ENCODE peak calls at places on chromosome 9, in eight cellular contexts. C, I, Z, S, L, M, N and X are unnamed samples.

GRCh38 chr9:133962341-133962740 is 29.8 kb downstream of the VAV2 start:
- DNase-seq in C (no peak), I (no peak), Z (no peak), S (no peak), L (no peak), M (no peak), N (no peak), X (no peak)

GRCh38 chr9:71944754-71945409 is 33.4 kb downstream of the C9orf85 start:
- DNase-seq in C (no peak), I (no peak), Z (peak; percentile 45), S (no peak), L (no peak), M (no peak), N (no peak), X (no peak)

GRCh38 chr9:133973111-133973790 is 18.9 kb downstream of the VAV2 start:
- DNase-seq in C (no peak), I (no peak), Z (no peak), S (peak; percentile 60), L (no peak), M (no peak), N (no peak), X (no peak)

GRCh38 chr9:72728031-72728770 is 206.8 kb downstream of the TMC1 start:
- DNase-seq in C (no peak), I (peak; percentile 25), Z (no peak), S (no peak), L (no peak), M (no peak), N (no peak), X (no peak)

GRCh38 chr9:117191504-117192375 is 223.1 kb downstream of the ASTN2 start:
- DNase-seq in C (no peak), I (no peak), Z (no peak), S (no peak), L (no peak), M (no peak), N (no peak), X (no peak)

GRCh38 chr9:101453776-101454570 is 18.4 kb upstream of the ALDOB start:
- DNase-seq in C (no peak), I (no peak), Z (no peak), S (no peak), L (no peak), M (no peak), N (no peak), X (no peak)

GRCh38 chr9:130240410-130241197 is 25.0 kb upstream of the HMCN2 start:
- DNase-seq in C (peak; percentile 71), I (peak; percentile 82), Z (peak; percentile 48), S (peak; percentile 53), L (peak; percentile 87), M (no peak), N (peak; percentile 54), X (no peak)

GRCh38 chr9:93117924-93118862 is 15.9 kb downstream of the NINJ1 start:
- DNase-seq in C (no peak), I (no peak), Z (no peak), S (no peak), L (no peak), M (peak; percentile 41), N (no peak), X (no peak)

GRCh38 chr9:36092509-36093215 is 43.9 kb upstream of the GLIPR2 start:
- DNase-seq in C (no peak), I (peak; percentile 24), Z (no peak), S (peak; percentile 28), L (no peak), M (no peak), N (peak; percentile 65), X (peak; percentile 25)

GRCh38 chr9:98272083-98272482 is 16.6 kb upstream of the TBC1D2 start:
- DNase-seq in C (no peak), I (no peak), Z (no peak), S (no peak), L (no peak), M (no peak), N (no peak), X (no peak)

GRCh38 chr9:14303526-14303925 is 10.4 kb downstream of the NFIB start:
- DNase-seq in C (no peak), I (no peak), Z (no peak), S (no peak), L (no peak), M (no peak), N (no peak), X (no peak)

GRCh38 chr9:126127591-126127990 is 199.0 kb upstream of the MVB12B start:
- DNase-seq in C (no peak), I (no peak), Z (no peak), S (no peak), L (no peak), M (no peak), N (no peak), X (no peak)

GRCh38 chr9:68869020-68869419 is 144.9 kb downstream of the PRKACG start:
- DNase-seq in C (no peak), I (peak; percentile 25), Z (no peak), S (no peak), L (no peak), M (no peak), N (no peak), X (no peak)

GRCh38 chr9:35908484-35909125 is 685 bp upstream of the SPAAR start:
- DNase-seq in C (no peak), I (no peak), Z (no peak), S (no peak), L (no peak), M (no peak), N (no peak), X (no peak)

GRCh38 chr9:111969622-111970021 is 73.0 kb downstream of the UGCG start:
- DNase-seq in C (no peak), I (no peak), Z (no peak), S (no peak), L (no peak), M (no peak), N (no peak), X (no peak)

GRCh38 chr9:72979405-72980100 is 26.7 kb upstream of the ALDH1A1 start:
- DNase-seq in C (no peak), I (no peak), Z (no peak), S (no peak), L (no peak), M (no peak), N (no peak), X (no peak)

GRCh38 chr9:81969971-81970370 is 18.6 kb upstream of the SPATA31D1 start:
- DNase-seq in C (no peak), I (peak; percentile 1), Z (no peak), S (no peak), L (no peak), M (no peak), N (no peak), X (no peak)

GRCh38 chr9:129102791-129103594 is 7.6 kb downstream of the CRAT start:
- DNase-seq in C (peak; percentile 27), I (peak; percentile 91), Z (no peak), S (peak; percentile 52), L (peak; percentile 63), M (peak; percentile 77), N (no peak), X (no peak)

GRCh38 chr9:5557606-5558587 is 47.6 kb downstream of the PDCD1LG2 start:
- DNase-seq in C (no peak), I (no peak), Z (no peak), S (peak; percentile 11), L (peak; percentile 97), M (no peak), N (no peak), X (no peak)

GRCh38 chr9:70036641-70037040 is 7.0 kb upstream of the MAMDC2 start:
- DNase-seq in C (no peak), I (no peak), Z (no peak), S (no peak), L (no peak), M (no peak), N (no peak), X (no peak)
- TF ChIP-seq POLR2AphosphoS5 in C (no peak), I (no peak), Z (no peak), S (no peak), L (no peak), M (no peak), N (no peak), X (no peak)

GRCh38 chr9:4114569-4115505 is 185.0 kb downstream of the GLIS3 start:
- DNase-seq in C (no peak), I (no peak), Z (no peak), S (no peak), L (no peak), M (no peak), N (no peak), X (no peak)
- TF ChIP-seq POLR2AphosphoS5 in C (no peak), I (no peak), Z (no peak), S (no peak), L (no peak), M (no peak), N (no peak), X (no peak)

GRCh38 chr9:122128432-122129343 is 30.9 kb downstream of the NDUFA8 start:
- DNase-seq in C (no peak), I (no peak), Z (no peak), S (no peak), L (no peak), M (no peak), N (no peak), X (no peak)
- TF ChIP-seq POLR2AphosphoS5 in C (no peak), I (no peak), Z (no peak), S (no peak), L (no peak), M (no peak), N (no peak), X (no peak)

DNA sequence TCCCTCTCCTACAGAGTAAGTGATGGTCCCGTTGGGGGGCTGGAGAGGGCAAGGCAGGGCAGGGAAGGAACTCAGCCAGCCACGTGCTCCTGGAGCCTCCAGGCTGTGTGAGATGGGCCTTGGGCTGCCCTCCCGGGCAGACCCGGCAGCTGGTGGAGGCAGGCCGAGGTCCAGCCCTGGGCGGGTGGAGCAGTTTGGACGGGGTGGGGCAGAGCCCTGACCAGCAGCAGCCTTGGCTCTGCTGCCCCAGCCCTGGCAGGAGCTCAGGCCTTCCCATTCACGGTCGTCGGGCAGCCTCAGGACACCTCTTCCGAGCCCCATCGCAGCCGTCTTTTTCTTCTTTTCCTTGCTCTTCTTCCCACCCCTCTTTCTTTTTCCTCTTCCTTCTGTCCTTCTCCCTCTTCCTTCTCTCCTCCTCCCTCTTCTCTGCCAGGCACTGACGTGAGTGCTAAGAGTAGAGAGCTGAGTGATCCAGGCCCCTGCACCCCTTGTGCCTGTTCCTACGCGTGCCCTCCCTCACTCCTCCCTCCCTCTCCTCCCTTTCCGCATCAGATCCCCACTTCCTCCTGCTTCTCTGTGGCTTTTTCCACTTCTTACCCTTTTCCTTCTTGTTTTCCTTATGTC is 42.8 kb downstream of the AMBP start:
- DNase-seq in C (no peak), I (no peak), Z (no peak), S (no peak), L (no peak), M (peak; percentile 46), N (no peak), X (no peak)
- TF ChIP-seq POLR2AphosphoS5 in C (no peak), I (no peak), Z (no peak), S (no peak), L (no peak), M (no peak), N (no peak), X (no peak)